ENCODE peak calls at places on chromosomes 3 and 15, in six cellular contexts. F, B, P, H, K and M are unnamed samples.

GRCh38 chr3:127929818-127930217 is 14.8 kb downstream of the KBTBD12 start:
- DNase-seq in K (no peak), H (no peak), B (no peak), F (no peak), P (no peak), M (no peak)

GRCh38 chr3:12891985-12892839 is 50.8 kb upstream of the RPL32 start:
- DNase-seq in F (peak), H (peak), K (no peak), B (peak), P (peak), M (peak)

GRCh38 chr3:46613313-46614005 is 1.1 kb downstream of the FAM240A start:
- DNase-seq in P (no peak), K (no peak), B (no peak), F (no peak), H (no peak), M (no peak)

GRCh38 chr3:48301814-48302194 is 31.7 kb downstream of the SPINK8 start:
- DNase-seq in K (no peak), F (no peak), H (no peak), B (peak), P (peak), M (no peak)

GRCh38 chr3:55624238-55624637 is 137.1 kb upstream of the WNT5A start:
- DNase-seq in B (peak), K (no peak), P (no peak), H (no peak), F (no peak), M (no peak)

GRCh38 chr3:100316656-100317069 is 17.9 kb upstream of the NIT2 start:
- DNase-seq in P (no peak), B (peak), F (peak), K (no peak), H (peak), M (no peak)

GRCh38 chr15:99424978-99425665 is 140.7 kb upstream of the MEF2A start:
- DNase-seq in F (peak), K (peak), B (peak), H (peak), P (no peak), M (no peak)

GRCh38 chr15:89129816-89130134 is 41.5 kb downstream of the ABHD2 start:
- DNase-seq in F (no peak), P (no peak), H (no peak), B (no peak), K (no peak), M (no peak)

GRCh38 chr3:163476179-163476578 is 1602.1 kb downstream of the SI start:
- DNase-seq in F (no peak), B (no peak), P (no peak), K (no peak), H (no peak), M (no peak)
- TF ChIP-seq CTCF in F (no peak), B (no peak), P (no peak), K (no peak), H (no peak), M (peak)

GRCh38 chr3:174620138-174620537 is 239.0 kb upstream of the NAALADL2 start:
- DNase-seq in B (peak), F (no peak), P (no peak), K (no peak), H (no peak), M (no peak)
- TF ChIP-seq CTCF in B (no peak), F (no peak), P (no peak), K (no peak), H (peak), M (peak)

DNA sequence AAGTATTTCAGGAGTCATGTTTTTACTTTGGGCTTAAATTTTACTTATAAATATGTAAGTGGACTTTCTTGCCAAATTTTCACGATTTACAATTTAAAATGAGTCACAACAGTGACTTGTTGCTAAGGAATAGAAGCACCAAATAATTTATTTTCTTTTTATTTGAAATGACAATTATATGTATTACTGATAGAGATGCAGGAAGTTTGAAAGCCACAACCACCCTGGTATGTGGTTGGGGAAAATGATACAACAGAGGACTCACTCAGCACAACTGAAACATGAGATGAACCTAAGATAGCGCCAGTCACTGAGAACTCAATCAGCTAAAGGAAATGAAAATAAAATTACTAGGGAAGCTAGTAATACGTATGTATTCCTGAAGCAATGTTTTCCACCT is 90.2 kb downstream of the FMN1 start:
- DNase-seq in P (no peak), F (no peak), K (no peak), B (peak), H (no peak), M (no peak)
- TF ChIP-seq CTCF in P (no peak), F (no peak), K (no peak), B (no peak), H (no peak), M (no peak)

GRCh38 chr15:41660235-41661077 is at the start of gene MGA:
- DNase-seq in K (peak), H (peak), F (peak), P (peak), B (peak), M (peak)
- TF ChIP-seq CTCF in K (no peak), H (peak), F (peak), P (peak), B (no peak), M (no peak)

GRCh38 chr3:111765136-111765535 is 93.9 kb upstream of the PHLDB2 start:
- DNase-seq in K (no peak), F (no peak), P (no peak), B (no peak), H (no peak), M (no peak)

GRCh38 chr3:111763101-111763500 is 96.0 kb upstream of the PHLDB2 start:
- DNase-seq in H (no peak), P (no peak), B (peak), F (no peak), K (no peak), M (no peak)

GRCh38 chr3:111763968-111764367 is 95.1 kb upstream of the PHLDB2 start:
- DNase-seq in H (no peak), P (no peak), B (peak), F (no peak), K (no peak), M (no peak)

GRCh38 chr3:111762535-111762934 is 96.5 kb upstream of the PHLDB2 start:
- DNase-seq in P (no peak), B (peak), F (no peak), H (no peak), K (no peak), M (no peak)

GRCh38 chr3:111764645-111765091 is 94.4 kb upstream of the PHLDB2 start:
- DNase-seq in F (no peak), H (no peak), B (peak), P (no peak), K (no peak), M (no peak)
- TF ChIP-seq CTCF in F (no peak), H (peak), B (no peak), P (no peak), K (no peak), M (no peak)

GRCh38 chr15:50287324-50288116 is 22.0 kb upstream of the HDC start:
- DNase-seq in H (no peak), P (no peak), F (no peak), B (no peak), K (no peak), M (no peak)
- TF ChIP-seq CTCF in H (no peak), P (no peak), F (no peak), B (no peak), K (no peak), M (no peak)

DNA sequence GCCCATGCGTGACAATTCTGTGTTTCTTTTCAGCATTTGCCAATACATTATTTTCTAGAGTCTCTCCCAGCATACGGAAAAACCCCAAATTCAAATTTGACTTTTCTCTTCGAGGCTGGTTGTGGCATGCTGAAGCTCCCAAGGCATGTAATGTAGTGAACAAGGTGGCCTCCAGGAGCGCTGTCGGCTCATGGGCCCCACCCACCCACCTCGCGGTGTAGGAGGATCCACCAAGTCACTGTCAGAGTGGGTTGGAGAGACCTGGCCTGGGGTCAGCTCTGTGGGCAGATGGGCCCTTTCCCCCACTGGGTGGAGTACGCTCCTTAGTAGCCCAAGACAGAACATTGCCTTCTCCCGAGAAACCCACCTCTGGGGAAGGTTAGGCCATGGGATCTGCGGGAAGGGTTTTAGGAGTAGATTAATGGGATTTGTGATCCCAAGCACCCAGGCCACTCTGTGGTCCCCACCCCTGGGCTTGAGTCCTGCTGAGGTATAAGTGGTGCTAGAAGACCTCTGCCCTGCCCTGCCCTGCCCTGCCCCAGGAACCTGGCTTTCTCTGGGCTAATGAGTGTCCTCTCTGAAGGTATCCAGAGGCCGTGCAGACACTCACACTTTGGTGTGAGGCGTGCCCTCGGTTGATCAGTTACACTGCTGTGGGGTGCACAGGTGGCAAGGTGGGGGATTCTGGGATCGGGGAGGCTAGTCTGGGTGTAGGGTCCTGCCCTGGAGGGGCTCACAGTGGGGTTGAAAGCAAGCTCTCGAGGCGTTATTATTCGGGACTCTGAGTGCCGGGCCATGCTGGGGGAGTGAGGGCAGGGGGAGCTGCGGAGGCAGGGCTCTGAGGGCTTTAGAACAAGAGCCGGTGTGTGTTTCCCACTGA is 97.9 kb downstream of the APBA2 start:
- DNase-seq in H (no peak), F (no peak), B (no peak), K (no peak), P (no peak), M (no peak)
- TF ChIP-seq CTCF in H (no peak), F (no peak), B (no peak), K (no peak), P (no peak), M (no peak)